ENCODE peak calls at places on chromosomes 11 and 22, in ten cellular contexts. N, K, L, X, F, O, W, P, U and I are unnamed samples. For H3K36me3, the result is how much of the 10 kb centered on the place peaks cover.

GRCh38 chr22:41862160-41862529 is 29.2 kb downstream of the SREBF2 start:
- DNase-seq in N (no peak), K (no peak), L (peak), X (peak), F (no peak), O (no peak), W (no peak), P (no peak), U (no peak), I (peak)

GRCh38 chr11:70680781-70681281 is 282.5 kb downstream of the CTTN start:
- DNase-seq in N (no peak), K (no peak), L (no peak), X (no peak), F (no peak), O (no peak), W (no peak), P (no peak), U (no peak), I (no peak)

GRCh38 chr11:45768486-45768885 is 36.5 kb upstream of the SLC35C1 start:
- DNase-seq in N (no peak), K (no peak), L (no peak), X (no peak), F (no peak), O (no peak), W (no peak), P (no peak), U (no peak), I (no peak)

GRCh38 chr11:58675344-58676155 is 53.1 kb downstream of the CNTF start:
- DNase-seq in N (peak), K (peak), L (peak), X (peak), F (no peak), O (peak), W (peak), P (peak), U (peak), I (peak)

GRCh38 chr11:47369676-47370075 is 8.7 kb downstream of the SPI1 start:
- DNase-seq in N (no peak), K (no peak), L (no peak), X (no peak), F (no peak), O (no peak), W (no peak), P (no peak), U (no peak), I (no peak)

GRCh38 chr11:14500181-14500651 is 605 bp upstream of the COPB1 start:
- DNase-seq in N (no peak), K (peak), L (peak), X (peak), F (no peak), O (no peak), W (peak), P (peak), U (peak), I (peak)

GRCh38 chr22:36658900-36659299 is 44.7 kb downstream of the CACNG2 start:
- DNase-seq in N (no peak), K (peak), L (no peak), X (peak), F (no peak), O (no peak), W (no peak), P (no peak), U (no peak), I (no peak)

GRCh38 chr22:45290410-45290936 is 5.7 kb downstream of the UPK3A start:
- DNase-seq in N (no peak), K (peak), L (peak), X (peak), F (no peak), O (no peak), W (no peak), P (peak), U (peak), I (no peak)

GRCh38 chr11:130471731-130472433 is 23.4 kb downstream of the ADAMTS15 start:
- DNase-seq in N (no peak), K (no peak), L (no peak), X (no peak), F (no peak), O (no peak), W (no peak), P (no peak), U (no peak), I (no peak)

GRCh38 chr11:128771102-128771501 is 77.2 kb downstream of the FLI1 start:
- DNase-seq in N (no peak), K (no peak), L (no peak), X (no peak), F (no peak), O (no peak), W (no peak), P (no peak), U (no peak), I (no peak)

GRCh38 chr11:102360681-102361080 is 13.7 kb downstream of the BIRC2 start:
- DNase-seq in N (no peak), K (no peak), L (no peak), X (no peak), F (no peak), O (no peak), W (no peak), P (no peak), U (no peak), I (no peak)

GRCh38 chr11:3382613-3383275 is 3.8 kb upstream of the ZNF195 start:
- DNase-seq in N (no peak), K (no peak), L (no peak), X (no peak), F (no peak), O (no peak), W (no peak), P (no peak), U (no peak), I (peak)

GRCh38 chr11:65773784-65774411 is 6.9 kb downstream of the AP5B1 start:
- DNase-seq in N (no peak), K (peak), L (no peak), X (no peak), F (no peak), O (no peak), W (no peak), P (no peak), U (no peak), I (no peak)

GRCh38 chr11:126992065-126992803 is 8.3 kb downstream of the KIRREL3 start:
- DNase-seq in N (no peak), K (peak), L (peak), X (peak), F (no peak), O (no peak), W (no peak), P (no peak), U (peak), I (no peak)

GRCh38 chr11:414333-414857 is 404 bp downstream of the SIGIRR start:
- DNase-seq in N (no peak), K (no peak), L (no peak), X (no peak), F (no peak), O (peak), W (no peak), P (no peak), U (no peak), I (no peak)

GRCh38 chr11:112100457-112100856 is 13.8 kb downstream of the SDHD start:
- DNase-seq in N (no peak), K (no peak), L (peak), X (peak), F (no peak), O (no peak), W (no peak), P (no peak), U (peak), I (no peak)

GRCh38 chr11:112103446-112103845 is 16.8 kb downstream of the SDHD start:
- DNase-seq in N (no peak), K (no peak), L (no peak), X (no peak), F (no peak), O (no peak), W (no peak), P (no peak), U (no peak), I (no peak)

GRCh38 chr11:112106070-112106469 is 19.4 kb downstream of the SDHD start:
- DNase-seq in N (no peak), K (no peak), L (no peak), X (no peak), F (peak), O (no peak), W (no peak), P (no peak), U (no peak), I (no peak)
- H3K9ac ChIP-seq in N (no peak), K (no peak), L (no peak), X (no peak), F (no peak), O (no peak), W (no peak), P (no peak), U (no peak), I (no peak)

GRCh38 chr11:19735512-19735911 is 22.9 kb downstream of the NAV2 start:
- DNase-seq in N (no peak), K (peak), L (peak), X (peak), F (no peak), O (no peak), W (no peak), P (no peak), U (no peak), I (no peak)
- H3K36me3 ChIP-seq in N (under half), K (under half), L (under half), X (under half), F (under half), O (under half), W (under half), P (under half), U (under half), I (under half)

DNA sequence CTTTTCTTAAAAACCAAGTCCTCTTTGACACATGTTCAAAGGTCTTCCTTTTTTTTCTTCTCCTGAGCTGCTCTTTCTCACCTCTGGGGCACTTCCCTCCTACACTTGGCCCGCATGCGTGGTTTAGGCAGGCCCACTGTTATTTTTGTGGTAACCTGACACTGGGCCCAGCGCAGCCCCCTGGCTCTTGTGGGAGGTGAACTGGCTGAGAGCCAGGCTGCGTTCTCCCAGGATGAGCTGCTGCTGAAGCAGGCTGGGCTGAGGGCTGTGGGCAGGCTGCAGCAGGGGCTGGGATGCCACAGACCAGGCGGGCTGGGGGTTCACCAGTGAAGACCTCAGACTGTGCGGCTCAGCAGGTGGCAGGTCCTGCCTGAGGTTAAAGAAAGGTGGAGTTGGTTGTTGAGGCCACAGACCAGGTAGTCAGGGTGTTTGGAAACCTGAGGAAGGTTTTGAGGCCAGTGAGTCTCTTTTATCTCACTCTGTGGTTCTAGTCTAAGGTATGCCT is 72.4 kb downstream of the TEAD1 start:
- DNase-seq in N (peak), K (peak), L (peak), X (peak), F (no peak), O (peak), W (peak), P (peak), U (peak), I (peak)
- H3K9ac ChIP-seq in N (peak), K (no peak), L (no peak), X (no peak), F (no peak), O (no peak), W (no peak), P (no peak), U (no peak), I (no peak)

DNA sequence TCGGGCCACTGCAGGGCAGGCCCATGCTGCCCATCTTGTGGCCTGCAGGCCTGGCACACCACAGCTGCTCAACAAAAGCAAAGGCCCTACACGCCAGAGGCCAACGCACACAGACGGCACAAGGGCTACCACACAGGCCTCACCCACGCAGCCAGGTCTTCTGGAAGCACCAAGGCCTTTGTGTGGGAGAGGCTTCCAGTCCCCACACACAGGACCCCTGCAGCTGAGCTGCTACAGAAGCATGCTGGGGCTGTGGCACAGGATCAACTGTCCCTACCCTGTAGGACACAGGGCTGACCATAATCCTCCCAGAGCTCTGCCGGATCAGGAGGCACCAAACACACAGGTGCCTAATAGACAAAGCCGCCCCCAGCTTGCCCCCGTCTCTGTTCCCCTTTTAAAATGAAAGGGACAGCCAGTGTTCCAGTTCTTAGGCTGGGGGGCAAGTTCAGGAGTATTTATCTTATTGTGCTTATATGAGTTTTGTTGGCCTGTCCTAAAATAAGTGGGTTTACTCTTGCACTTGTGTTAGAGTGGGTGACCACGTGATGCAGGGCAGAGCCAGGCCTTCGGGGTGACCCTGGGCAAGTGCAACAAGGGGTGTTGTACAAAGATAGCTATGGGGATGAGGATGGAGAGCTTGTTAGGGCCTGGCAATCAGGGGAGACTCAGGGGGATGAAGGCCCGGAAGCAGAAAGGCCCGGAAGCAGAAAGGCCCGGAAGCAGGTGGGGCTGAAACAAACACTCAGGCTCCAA is 5.4 kb downstream of the TTLL12 start:
- DNase-seq in N (no peak), K (no peak), L (no peak), X (no peak), F (no peak), O (no peak), W (no peak), P (no peak), U (no peak), I (no peak)
- H3K36me3 ChIP-seq in N (half or more), K (under half), L (under half), X (under half), F (under half), O (under half), W (under half), P (under half), U (under half), I (under half)